ENCODE peak calls at places on chromosomes 16 and 17, in four cellular contexts. Z is K562, S is HepG2, N is GM12878. V is an unnamed sample.

GRCh38 chr16:2954228-2954627 is 9.8 kb upstream of the KREMEN2 start:
- DNase-seq in Z (no peak), S (no peak), N (no peak), V (no peak)

GRCh38 chr16:86027366-86028126 is 128.6 kb downstream of the IRF8 start:
- DNase-seq in Z (no peak), S (no peak), N (no peak), V (no peak)

GRCh38 chr16:56344518-56345405 is 80.6 kb downstream of the AMFR start:
- DNase-seq in Z (peak), S (no peak), N (no peak), V (no peak)

GRCh38 chr16:64094992-64095579 is 1026.8 kb downstream of the CDH11 start:
- DNase-seq in Z (no peak), S (no peak), N (no peak), V (no peak)

GRCh38 chr17:17363638-17364337 is 60.6 kb downstream of the NT5M start:
- DNase-seq in Z (no peak), S (no peak), N (no peak), V (no peak)

GRCh38 chr16:7381671-7382070 is 49.0 kb downstream of the RBFOX1 start:
- DNase-seq in Z (no peak), S (no peak), N (no peak), V (no peak)

GRCh38 chr17:79695293-79696158 is 35.2 kb upstream of the ENPP7 start:
- DNase-seq in Z (no peak), S (no peak), N (no peak), V (no peak)

GRCh38 chr17:62049299-62049698 is 15.8 kb downstream of the MED13 start:
- DNase-seq in Z (no peak), S (no peak), N (no peak), V (no peak)

GRCh38 chr17:50443492-50444051 is 17.6 kb downstream of the ACSF2 start:
- DNase-seq in Z (no peak), S (no peak), N (no peak), V (peak)

GRCh38 chr16:81846105-81846504 is 67.0 kb downstream of the PLCG2 start:
- DNase-seq in Z (no peak), S (no peak), N (no peak), V (no peak)

GRCh38 chr17:31321481-31321880 is at the start of gene EVI2A:
- DNase-seq in Z (no peak), S (no peak), N (peak), V (no peak)

GRCh38 chr16:78551487-78552085 is 452.1 kb downstream of the WWOX start:
- DNase-seq in Z (no peak), S (no peak), N (no peak), V (no peak)

GRCh38 chr17:2435852-2436251 is 35.0 kb upstream of the MNT start:
- DNase-seq in Z (no peak), S (no peak), N (no peak), V (no peak)

GRCh38 chr17:50602514-50603235 is 32.0 kb upstream of the ABCC3 start:
- DNase-seq in Z (no peak), S (no peak), N (no peak), V (no peak)

GRCh38 chr16:78520470-78520869 is 421.0 kb downstream of the WWOX start:
- DNase-seq in Z (no peak), S (no peak), N (no peak), V (no peak)

GRCh38 chr17:65638221-65638940 is 76.9 kb upstream of the AXIN2 start:
- DNase-seq in Z (no peak), S (peak), N (no peak), V (no peak)

GRCh38 chr17:57869599-57870282 is 19.9 kb upstream of the MRPS23 start:
- DNase-seq in Z (no peak), S (no peak), N (no peak), V (no peak)

GRCh38 chr17:27315796-27316465 is 22.0 kb downstream of the WSB1 start:
- DNase-seq in Z (no peak), S (no peak), N (no peak), V (no peak)

GRCh38 chr17:7632492-7632894 is 2.6 kb downstream of the SHBG start:
- DNase-seq in Z (peak), S (no peak), N (no peak), V (peak)

GRCh38 chr17:40474419-40475002 is 26.9 kb downstream of the TNS4 start:
- DNase-seq in Z (peak), S (no peak), N (no peak), V (peak)

GRCh38 chr17:14019186-14019956 is 49.9 kb upstream of the COX10 start:
- DNase-seq in Z (peak), S (no peak), N (no peak), V (no peak)

GRCh38 chr17:40442392-40443195 is 656 bp upstream of the IGFBP4 start:
- DNase-seq in Z (peak), S (no peak), N (no peak), V (no peak)

GRCh38 chr16:67883872-67884261 is 818 bp upstream of the NRN1L start:
- DNase-seq in Z (peak), S (peak), N (no peak), V (peak)

GRCh38 chr17:2053380-2054261 is 1.3 kb upstream of the HIC1 start:
- DNase-seq in Z (peak), S (peak), N (no peak), V (peak)

GRCh38 chr16:53816211-53816610 is 112.3 kb downstream of the FTO start:
- DNase-seq in Z (no peak), S (no peak), N (no peak), V (no peak)

GRCh38 chr16:26578748-26579147 is 488.0 kb upstream of the C16orf82 start:
- DNase-seq in Z (no peak), S (no peak), N (no peak), V (no peak)

GRCh38 chr17:31431795-31432658 is 40.6 kb downstream of the RAB11FIP4 start:
- DNase-seq in Z (no peak), S (peak), N (no peak), V (no peak)

GRCh38 chr17:74453665-74454196 is 12.7 kb upstream of the CD300A start:
- DNase-seq in Z (peak), S (no peak), N (no peak), V (peak)

GRCh38 chr17:43356999-43357398 is 41.8 kb upstream of the ARL4D start:
- DNase-seq in Z (no peak), S (no peak), N (no peak), V (no peak)

GRCh38 chr17:51083976-51084375 is 36.7 kb downstream of the SPAG9 start:
- DNase-seq in Z (no peak), S (no peak), N (no peak), V (no peak)

GRCh38 chr17:43576563-43577229 is 30.6 kb upstream of the ETV4 start:
- DNase-seq in Z (peak), S (peak), N (peak), V (peak)

GRCh38 chr16:85437161-85438052 is 175.7 kb upstream of the GSE1 start:
- DNase-seq in Z (peak), S (no peak), N (no peak), V (no peak)

GRCh38 chr17:19426631-19427030 is 15.6 kb downstream of the RNF112 start:
- DNase-seq in Z (no peak), S (no peak), N (no peak), V (no peak)

GRCh38 chr16:29007865-29008593 is 23.2 kb downstream of the LAT start:
- DNase-seq in Z (peak), S (no peak), N (no peak), V (peak)

GRCh38 chr16:74556375-74556922 is 50.5 kb downstream of the GLG1 start:
- DNase-seq in Z (no peak), S (no peak), N (no peak), V (no peak)

GRCh38 chr17:48055531-48056245 is 7.5 kb downstream of the NFE2L1 start:
- DNase-seq in Z (no peak), S (no peak), N (peak), V (no peak)

GRCh38 chr17:33682622-33683021 is 389.5 kb upstream of the ASIC2 start:
- DNase-seq in Z (no peak), S (no peak), N (no peak), V (no peak)

GRCh38 chr16:19872935-19873334 is 11.7 kb downstream of the GPRC5B start:
- DNase-seq in Z (no peak), S (no peak), N (no peak), V (no peak)

GRCh38 chr17:42142371-42142896 is 12.4 kb downstream of the RAB5C start:
- DNase-seq in Z (no peak), S (no peak), N (no peak), V (no peak)

DNA sequence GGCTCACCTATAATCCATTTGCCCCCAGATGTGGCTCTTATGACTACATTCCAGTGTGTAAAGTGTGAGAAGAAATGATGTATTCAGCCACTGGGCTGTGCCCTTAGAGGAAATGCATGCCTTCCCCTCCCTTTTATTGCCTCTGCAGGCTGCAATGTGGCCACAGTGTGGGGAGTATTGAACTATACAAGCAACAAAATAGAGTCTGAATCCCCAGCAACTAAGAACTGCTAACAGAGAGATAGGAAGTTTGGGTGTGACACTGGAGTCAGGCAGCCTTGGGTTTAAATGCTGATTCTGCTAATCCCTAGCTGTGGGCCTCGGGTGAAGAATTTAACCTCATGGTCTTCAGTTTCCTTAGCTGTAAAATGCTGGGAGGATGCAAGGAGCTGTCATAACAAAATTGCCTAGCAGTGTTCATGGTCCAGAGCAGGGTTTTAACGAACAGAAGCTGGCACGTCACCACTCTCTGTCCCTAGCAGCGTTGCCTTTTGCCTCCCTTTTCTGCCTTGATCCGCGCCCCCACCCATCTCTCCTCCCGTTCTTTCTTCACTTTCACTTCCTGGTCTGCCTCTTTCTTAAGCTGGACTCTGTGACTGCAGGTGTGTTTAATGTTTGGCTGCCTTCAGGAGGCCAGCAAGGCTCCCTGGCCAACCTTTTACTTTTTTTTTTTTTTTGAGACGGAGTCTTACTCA is 50.4 kb downstream of the KPNA2 start:
- DNase-seq in Z (no peak), S (no peak), N (no peak), V (no peak)
- TF ChIP-seq BHLHE40 in Z (no peak), S (no peak), N (no peak), V (no peak)

GRCh38 chr16:30046178-30046577 is 15.1 kb upstream of the TLCD3B start:
- DNase-seq in Z (no peak), S (no peak), N (no peak), V (no peak)
- TF ChIP-seq FOXK2 in Z (no peak), S (no peak), N (no peak), V (no peak)

GRCh38 chr17:9982159-9982558 is 77.1 kb upstream of the RCVRN start:
- DNase-seq in Z (peak), S (peak), N (no peak), V (peak)
- TF ChIP-seq FOXM1 in Z (no peak), S (no peak), N (no peak), V (no peak)

GRCh38 chr16:10980811-10981210 is 36.4 kb downstream of the CLEC16A start:
- DNase-seq in Z (no peak), S (no peak), N (no peak), V (no peak)
- TF ChIP-seq BHLHE40 in Z (no peak), S (no peak), N (no peak), V (no peak)

V was measured in HEK293T.